ENCODE peak calls at places on chromosomes 6 and 20, in six cellular contexts. One of them, this sample, is unnamed.

GRCh38 chr6:147508073-147508870 is at the start of gene SAMD5:
- DNase-seq in RWPE1: peak
- DNase-seq in hepatocyte: peak
- DNase-seq in activated CD4-positive, alpha-beta T cell treated with anti-CD3 and anti-CD28 coated beads, Interleukin-2, amount 50 U/mL, for 4 hours: no peak
- DNase-seq in stromal cell of bone marrow: peak
- DNase-seq in GM12891: peak
- DNase-seq in this sample: no peak

GRCh38 chr6:3140201-3140600 is 17.1 kb downstream of the TUBB2A start:
- DNase-seq in RWPE1: no peak
- DNase-seq in hepatocyte: no peak
- DNase-seq in activated CD4-positive, alpha-beta T cell treated with anti-CD3 and anti-CD28 coated beads, Interleukin-2, amount 50 U/mL, for 4 hours: no peak
- DNase-seq in stromal cell of bone marrow: no peak
- DNase-seq in GM12891: no peak
- DNase-seq in this sample: no peak

GRCh38 chr20:61608275-61609085 is 356.4 kb downstream of the CDH4 start:
- DNase-seq in RWPE1: peak
- DNase-seq in hepatocyte: peak
- DNase-seq in activated CD4-positive, alpha-beta T cell treated with anti-CD3 and anti-CD28 coated beads, Interleukin-2, amount 50 U/mL, for 4 hours: no peak
- DNase-seq in stromal cell of bone marrow: no peak
- DNase-seq in GM12891: no peak
- DNase-seq in this sample: no peak

GRCh38 chr6:168093071-168093505 is 14.1 kb upstream of the FRMD1 start:
- DNase-seq in RWPE1: no peak
- DNase-seq in hepatocyte: no peak
- DNase-seq in activated CD4-positive, alpha-beta T cell treated with anti-CD3 and anti-CD28 coated beads, Interleukin-2, amount 50 U/mL, for 4 hours: no peak
- DNase-seq in stromal cell of bone marrow: no peak
- DNase-seq in GM12891: no peak
- DNase-seq in this sample: no peak

GRCh38 chr6:37083243-37084138 is 78.0 kb downstream of the FGD2 start:
- DNase-seq in RWPE1: peak
- DNase-seq in hepatocyte: peak
- DNase-seq in activated CD4-positive, alpha-beta T cell treated with anti-CD3 and anti-CD28 coated beads, Interleukin-2, amount 50 U/mL, for 4 hours: no peak
- DNase-seq in stromal cell of bone marrow: no peak
- DNase-seq in GM12891: no peak
- DNase-seq in this sample: no peak

GRCh38 chr6:136304410-136304809 is 14.8 kb upstream of the BCLAF1 start:
- DNase-seq in RWPE1: no peak
- DNase-seq in hepatocyte: no peak
- DNase-seq in activated CD4-positive, alpha-beta T cell treated with anti-CD3 and anti-CD28 coated beads, Interleukin-2, amount 50 U/mL, for 4 hours: no peak
- DNase-seq in stromal cell of bone marrow: no peak
- DNase-seq in GM12891: no peak
- DNase-seq in this sample: no peak

GRCh38 chr20:53162251-53162835 is 190.2 kb downstream of the TSHZ2 start:
- DNase-seq in RWPE1: peak
- DNase-seq in hepatocyte: peak
- DNase-seq in activated CD4-positive, alpha-beta T cell treated with anti-CD3 and anti-CD28 coated beads, Interleukin-2, amount 50 U/mL, for 4 hours: no peak
- DNase-seq in stromal cell of bone marrow: peak
- DNase-seq in GM12891: no peak
- DNase-seq in this sample: no peak

GRCh38 chr20:33444797-33445560 is 1.4 kb upstream of the SNTA1 start:
- DNase-seq in RWPE1: no peak
- DNase-seq in hepatocyte: peak
- DNase-seq in activated CD4-positive, alpha-beta T cell treated with anti-CD3 and anti-CD28 coated beads, Interleukin-2, amount 50 U/mL, for 4 hours: peak
- DNase-seq in stromal cell of bone marrow: no peak
- DNase-seq in GM12891: no peak
- DNase-seq in this sample: peak

GRCh38 chr6:163355471-163355991 is 59.0 kb upstream of the QKI start:
- DNase-seq in RWPE1: peak
- DNase-seq in hepatocyte: no peak
- DNase-seq in activated CD4-positive, alpha-beta T cell treated with anti-CD3 and anti-CD28 coated beads, Interleukin-2, amount 50 U/mL, for 4 hours: no peak
- DNase-seq in stromal cell of bone marrow: peak
- DNase-seq in GM12891: no peak
- DNase-seq in this sample: no peak

GRCh38 chr6:134707342-134707982 is 242.4 kb downstream of the ALDH8A1 start:
- DNase-seq in RWPE1: peak
- DNase-seq in hepatocyte: peak
- DNase-seq in activated CD4-positive, alpha-beta T cell treated with anti-CD3 and anti-CD28 coated beads, Interleukin-2, amount 50 U/mL, for 4 hours: no peak
- DNase-seq in stromal cell of bone marrow: no peak
- DNase-seq in GM12891: no peak
- DNase-seq in this sample: no peak

GRCh38 chr20:32603046-32603726 is 18.1 kb upstream of the NOL4L start:
- DNase-seq in RWPE1: no peak
- DNase-seq in hepatocyte: no peak
- DNase-seq in activated CD4-positive, alpha-beta T cell treated with anti-CD3 and anti-CD28 coated beads, Interleukin-2, amount 50 U/mL, for 4 hours: no peak
- DNase-seq in stromal cell of bone marrow: no peak
- DNase-seq in GM12891: peak
- DNase-seq in this sample: no peak

GRCh38 chr6:37373822-37374514 is 20.2 kb downstream of the RNF8 start:
- DNase-seq in RWPE1: no peak
- DNase-seq in hepatocyte: no peak
- DNase-seq in activated CD4-positive, alpha-beta T cell treated with anti-CD3 and anti-CD28 coated beads, Interleukin-2, amount 50 U/mL, for 4 hours: no peak
- DNase-seq in stromal cell of bone marrow: no peak
- DNase-seq in GM12891: no peak
- DNase-seq in this sample: no peak

GRCh38 chr6:26290941-26291340 is 74.1 kb upstream of the BTN3A2 start:
- DNase-seq in RWPE1: no peak
- DNase-seq in hepatocyte: no peak
- DNase-seq in activated CD4-positive, alpha-beta T cell treated with anti-CD3 and anti-CD28 coated beads, Interleukin-2, amount 50 U/mL, for 4 hours: no peak
- DNase-seq in stromal cell of bone marrow: no peak
- DNase-seq in GM12891: no peak
- DNase-seq in this sample: no peak

GRCh38 chr6:73372516-73372915 is 2.8 kb upstream of the OOEP start:
- DNase-seq in RWPE1: no peak
- DNase-seq in hepatocyte: no peak
- DNase-seq in activated CD4-positive, alpha-beta T cell treated with anti-CD3 and anti-CD28 coated beads, Interleukin-2, amount 50 U/mL, for 4 hours: no peak
- DNase-seq in stromal cell of bone marrow: no peak
- DNase-seq in GM12891: no peak
- DNase-seq in this sample: no peak

GRCh38 chr20:47675190-47676142 is 109.8 kb downstream of the SULF2 start:
- DNase-seq in RWPE1: no peak
- DNase-seq in hepatocyte: peak
- DNase-seq in activated CD4-positive, alpha-beta T cell treated with anti-CD3 and anti-CD28 coated beads, Interleukin-2, amount 50 U/mL, for 4 hours: no peak
- DNase-seq in stromal cell of bone marrow: no peak
- DNase-seq in GM12891: no peak
- DNase-seq in this sample: no peak

GRCh38 chr6:107655245-107655644 is 165.3 kb downstream of the SOBP start:
- DNase-seq in RWPE1: no peak
- DNase-seq in hepatocyte: no peak
- DNase-seq in activated CD4-positive, alpha-beta T cell treated with anti-CD3 and anti-CD28 coated beads, Interleukin-2, amount 50 U/mL, for 4 hours: no peak
- DNase-seq in stromal cell of bone marrow: no peak
- DNase-seq in GM12891: no peak
- DNase-seq in this sample: no peak

GRCh38 chr20:8078528-8078914 is 53.5 kb upstream of the PLCB1 start:
- DNase-seq in RWPE1: no peak
- DNase-seq in hepatocyte: no peak
- DNase-seq in activated CD4-positive, alpha-beta T cell treated with anti-CD3 and anti-CD28 coated beads, Interleukin-2, amount 50 U/mL, for 4 hours: no peak
- DNase-seq in stromal cell of bone marrow: no peak
- DNase-seq in GM12891: no peak
- DNase-seq in this sample: no peak

GRCh38 chr6:15769471-15770088 is 106.8 kb upstream of the DTNBP1 start:
- DNase-seq in RWPE1: no peak
- DNase-seq in hepatocyte: no peak
- DNase-seq in activated CD4-positive, alpha-beta T cell treated with anti-CD3 and anti-CD28 coated beads, Interleukin-2, amount 50 U/mL, for 4 hours: no peak
- DNase-seq in stromal cell of bone marrow: no peak
- DNase-seq in GM12891: no peak
- DNase-seq in this sample: no peak

GRCh38 chr6:85436408-85436807 is 13.5 kb upstream of the NT5E start:
- DNase-seq in RWPE1: no peak
- DNase-seq in hepatocyte: no peak
- DNase-seq in activated CD4-positive, alpha-beta T cell treated with anti-CD3 and anti-CD28 coated beads, Interleukin-2, amount 50 U/mL, for 4 hours: no peak
- DNase-seq in stromal cell of bone marrow: peak
- DNase-seq in GM12891: no peak
- DNase-seq in this sample: no peak

GRCh38 chr6:47581591-47581990 is 104.0 kb downstream of the CD2AP start:
- DNase-seq in RWPE1: no peak
- DNase-seq in hepatocyte: no peak
- DNase-seq in activated CD4-positive, alpha-beta T cell treated with anti-CD3 and anti-CD28 coated beads, Interleukin-2, amount 50 U/mL, for 4 hours: no peak
- DNase-seq in stromal cell of bone marrow: no peak
- DNase-seq in GM12891: peak
- DNase-seq in this sample: no peak

GRCh38 chr20:45827030-45827652 is at the start of gene TNNC2:
- DNase-seq in RWPE1: no peak
- DNase-seq in hepatocyte: no peak
- DNase-seq in activated CD4-positive, alpha-beta T cell treated with anti-CD3 and anti-CD28 coated beads, Interleukin-2, amount 50 U/mL, for 4 hours: no peak
- DNase-seq in stromal cell of bone marrow: no peak
- DNase-seq in GM12891: no peak
- DNase-seq in this sample: no peak

GRCh38 chr6:30127238-30128093 is 8.5 kb upstream of the TRIM40 start:
- DNase-seq in RWPE1: no peak
- DNase-seq in hepatocyte: no peak
- DNase-seq in activated CD4-positive, alpha-beta T cell treated with anti-CD3 and anti-CD28 coated beads, Interleukin-2, amount 50 U/mL, for 4 hours: no peak
- DNase-seq in stromal cell of bone marrow: no peak
- DNase-seq in GM12891: no peak
- DNase-seq in this sample: no peak

GRCh38 chr6:152233547-152234320 is 403.4 kb downstream of the SYNE1 start:
- DNase-seq in RWPE1: no peak
- DNase-seq in hepatocyte: no peak
- DNase-seq in activated CD4-positive, alpha-beta T cell treated with anti-CD3 and anti-CD28 coated beads, Interleukin-2, amount 50 U/mL, for 4 hours: no peak
- DNase-seq in stromal cell of bone marrow: no peak
- DNase-seq in GM12891: no peak
- DNase-seq in this sample: peak

This sample was measured in stimulated activated naive CD4-positive, alpha-beta T cell treated with Interleukin-2 at 50 U/mL for 16 hours.